ENCODE peak calls at places on chromosomes 6 and 20, in ten cellular contexts. Y is heart left ventricle, R is fibroblast of mammary gland, T is choroid plexus epithelial cell, A is tibial nerve, I is sigmoid colon, G is lung, J is endodermal cell, P is mammary epithelial cell, K is HFF-Myc. Q is an unnamed sample.

GRCh38 chr20:23659989-23660837 is 22.5 kb upstream of the CST3 start:
- DNase-seq in Y (no peak), R (peak), T (peak), A (no peak), I (peak), G (no peak), J (peak), P (no peak), K (no peak), Q (no peak)

GRCh38 chr6:44431118-44431725 is 43.7 kb downstream of the CDC5L start:
- DNase-seq in Y (no peak), R (peak), T (peak), A (no peak), I (no peak), G (peak), J (peak), P (peak), K (peak), Q (no peak)

GRCh38 chr6:106473807-106474206 is 113.3 kb downstream of the CRYBG1 start:
- DNase-seq in Y (no peak), R (peak), T (peak), A (no peak), I (no peak), G (no peak), J (no peak), P (peak), K (no peak), Q (no peak)

GRCh38 chr6:104326173-104327001 is 533.3 kb downstream of the HACE1 start:
- DNase-seq in Y (no peak), R (peak), T (peak), A (no peak), I (no peak), G (no peak), J (peak), P (peak), K (no peak), Q (no peak)

GRCh38 chr20:18679020-18679419 is 91.2 kb downstream of the DTD1 start:
- DNase-seq in Y (no peak), R (peak), T (peak), A (no peak), I (no peak), G (no peak), J (no peak), P (peak), K (peak), Q (no peak)

GRCh38 chr20:25246182-25246943 is 1.5 kb upstream of the PYGB start:
- DNase-seq in Y (no peak), R (peak), T (no peak), A (no peak), I (no peak), G (no peak), J (peak), P (no peak), K (no peak), Q (no peak)

GRCh38 chr6:3022765-3023662 is 23.3 kb downstream of the NQO2 start:
- DNase-seq in Y (no peak), R (peak), T (no peak), A (no peak), I (no peak), G (no peak), J (no peak), P (peak), K (no peak), Q (no peak)

GRCh38 chr20:4483961-4484360 is 237.7 kb upstream of the PRND start:
- DNase-seq in Y (no peak), R (no peak), T (no peak), A (no peak), I (no peak), G (no peak), J (no peak), P (no peak), K (no peak), Q (no peak)

GRCh38 chr6:38067263-38067980 is 247.9 kb downstream of the ZFAND3 start:
- DNase-seq in Y (no peak), R (no peak), T (no peak), A (no peak), I (no peak), G (no peak), J (no peak), P (no peak), K (no peak), Q (no peak)

GRCh38 chr6:140816696-140817095 is 1316.0 kb upstream of the GJE1 start:
- DNase-seq in Y (no peak), R (no peak), T (no peak), A (no peak), I (no peak), G (no peak), J (no peak), P (no peak), K (no peak), Q (peak)

GRCh38 chr20:50855498-50856474 is 60.9 kb downstream of the BCAS4 start:
- DNase-seq in Y (no peak), R (peak), T (no peak), A (no peak), I (no peak), G (no peak), J (peak), P (peak), K (no peak), Q (peak)

GRCh38 chr6:14799928-14800327 is 445.9 kb upstream of the JARID2 start:
- DNase-seq in Y (no peak), R (peak), T (peak), A (no peak), I (peak), G (peak), J (peak), P (peak), K (no peak), Q (peak)

GRCh38 chr6:25050356-25050755 is 114.6 kb upstream of the RIPOR2 start:
- DNase-seq in Y (no peak), R (peak), T (peak), A (no peak), I (no peak), G (no peak), J (no peak), P (peak), K (peak), Q (peak)

GRCh38 chr20:8389381-8390368 is 257.6 kb downstream of the PLCB1 start:
- DNase-seq in Y (no peak), R (peak), T (peak), A (no peak), I (no peak), G (no peak), J (no peak), P (peak), K (peak), Q (no peak)

GRCh38 chr6:14280006-14280510 is 162.5 kb downstream of the CD83 start:
- DNase-seq in Y (no peak), R (no peak), T (no peak), A (no peak), I (no peak), G (no peak), J (peak), P (no peak), K (no peak), Q (no peak)

GRCh38 chr6:5497896-5498578 is 236.7 kb downstream of the FARS2 start:
- DNase-seq in Y (no peak), R (peak), T (peak), A (no peak), I (no peak), G (no peak), J (no peak), P (no peak), K (no peak), Q (no peak)

GRCh38 chr6:44062771-44063560 is 64.3 kb downstream of the MRPL14 start:
- DNase-seq in Y (no peak), R (peak), T (no peak), A (no peak), I (no peak), G (no peak), J (peak), P (peak), K (no peak), Q (no peak)

GRCh38 chr20:57686931-57687652 is 22.7 kb downstream of the PMEPA1 start:
- DNase-seq in Y (no peak), R (no peak), T (no peak), A (no peak), I (no peak), G (no peak), J (no peak), P (peak), K (no peak), Q (no peak)

GRCh38 chr6:134247271-134247833 is 70.6 kb downstream of the SGK1 start:
- DNase-seq in Y (no peak), R (no peak), T (no peak), A (no peak), I (no peak), G (no peak), J (no peak), P (peak), K (no peak), Q (no peak)

GRCh38 chr6:23308166-23308565 is 738.8 kb downstream of the HDGFL1 start:
- DNase-seq in Y (no peak), R (no peak), T (no peak), A (no peak), I (no peak), G (no peak), J (no peak), P (peak), K (no peak), Q (no peak)

GRCh38 chr6:1736346-1737105 is 126.8 kb downstream of the FOXC1 start:
- DNase-seq in Y (no peak), R (no peak), T (no peak), A (no peak), I (no peak), G (no peak), J (no peak), P (no peak), K (no peak), Q (no peak)

GRCh38 chr6:73722318-73723060 is 26.5 kb downstream of the CD109 start:
- DNase-seq in Y (no peak), R (peak), T (peak), A (no peak), I (no peak), G (no peak), J (no peak), P (peak), K (peak), Q (peak)

GRCh38 chr6:128358111-128358780 is 162.2 kb downstream of the PTPRK start:
- DNase-seq in Y (no peak), R (no peak), T (no peak), A (no peak), I (no peak), G (no peak), J (no peak), P (peak), K (no peak), Q (no peak)

GRCh38 chr6:170210026-170210390 is 80.9 kb downstream of the DLL1 start:
- DNase-seq in Y (no peak), R (no peak), T (no peak), A (no peak), I (peak), G (peak), J (peak), P (no peak), K (no peak), Q (no peak)

GRCh38 chr20:258269-258858 is 840 bp downstream of the DEFB132 start:
- DNase-seq in Y (no peak), R (no peak), T (no peak), A (no peak), I (no peak), G (peak), J (no peak), P (no peak), K (no peak), Q (no peak)

DNA sequence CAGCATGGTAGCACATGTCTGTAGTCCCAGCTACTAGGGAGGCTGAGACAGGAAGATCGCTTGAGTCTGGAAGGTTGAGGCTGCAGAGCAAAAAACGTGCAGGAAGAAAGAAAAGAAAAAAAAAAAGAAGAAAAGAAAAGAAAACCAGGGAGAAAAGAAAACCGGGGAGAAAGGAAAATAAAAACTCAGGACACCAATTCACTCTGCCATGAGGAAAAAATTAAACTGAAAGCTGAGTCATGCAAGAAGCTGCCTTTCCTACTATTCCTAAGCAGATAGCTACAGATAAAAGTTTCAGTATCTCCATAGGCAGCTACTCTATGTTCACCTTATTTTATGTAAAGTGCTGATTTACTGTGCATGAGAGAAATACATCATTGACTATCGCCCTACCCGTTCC is 10.5 kb downstream of the PTGIS start:
- DNase-seq in Y (no peak), R (peak), T (no peak), A (no peak), I (no peak), G (no peak), J (peak), P (no peak), K (no peak), Q (no peak)
- H3K4me3 ChIP-seq in Y (peak), R (no peak), T (no peak), A (no peak), I (no peak), G (no peak), J (no peak), P (no peak), K (no peak), Q (no peak)

DNA sequence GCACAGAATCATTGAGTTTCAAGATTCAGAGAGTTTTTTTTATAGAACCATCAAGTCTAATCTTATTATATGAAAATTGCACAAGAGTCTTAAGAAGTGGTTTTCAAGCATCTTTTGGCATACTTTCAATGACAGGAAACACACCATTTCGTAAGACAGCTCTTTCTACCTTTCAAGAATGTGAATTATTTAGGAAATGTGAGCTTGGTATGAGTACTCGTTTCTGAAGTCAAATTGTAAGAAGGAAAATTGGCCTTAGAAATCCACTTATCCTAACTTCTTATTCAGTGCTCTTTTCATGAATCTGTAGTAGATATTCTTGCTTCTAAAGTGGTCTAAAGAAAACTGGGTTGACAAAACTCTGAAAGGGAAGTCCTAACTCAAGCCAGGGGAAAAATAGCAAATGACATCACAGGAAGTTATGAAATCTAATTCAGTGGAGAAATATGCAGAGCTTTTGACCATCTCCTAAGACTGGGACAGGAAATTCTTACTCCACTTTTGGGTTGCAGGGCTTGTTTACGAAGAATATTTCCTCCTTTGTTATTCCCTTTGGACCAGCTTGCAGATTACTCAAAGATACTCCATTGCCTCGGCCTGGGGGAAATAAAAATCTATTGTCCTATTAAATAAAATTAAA is 38.4 kb upstream of the OGFRL1 start:
- DNase-seq in Y (no peak), R (peak), T (peak), A (no peak), I (no peak), G (no peak), J (no peak), P (peak), K (peak), Q (no peak)
- H3K4me3 ChIP-seq in Y (no peak), R (no peak), T (no peak), A (no peak), I (no peak), G (no peak), J (no peak), P (no peak), K (no peak), Q (no peak)

GRCh38 chr20:15122613-15123012 is 785.2 kb upstream of the FLRT3 start:
- DNase-seq in Y (no peak), R (no peak), T (no peak), A (no peak), I (no peak), G (no peak), J (no peak), P (no peak), K (no peak), Q (no peak)
- H3K4me3 ChIP-seq in Y (no peak), R (no peak), T (no peak), A (no peak), I (no peak), G (no peak), J (no peak), P (no peak), K (no peak), Q (no peak)

DNA sequence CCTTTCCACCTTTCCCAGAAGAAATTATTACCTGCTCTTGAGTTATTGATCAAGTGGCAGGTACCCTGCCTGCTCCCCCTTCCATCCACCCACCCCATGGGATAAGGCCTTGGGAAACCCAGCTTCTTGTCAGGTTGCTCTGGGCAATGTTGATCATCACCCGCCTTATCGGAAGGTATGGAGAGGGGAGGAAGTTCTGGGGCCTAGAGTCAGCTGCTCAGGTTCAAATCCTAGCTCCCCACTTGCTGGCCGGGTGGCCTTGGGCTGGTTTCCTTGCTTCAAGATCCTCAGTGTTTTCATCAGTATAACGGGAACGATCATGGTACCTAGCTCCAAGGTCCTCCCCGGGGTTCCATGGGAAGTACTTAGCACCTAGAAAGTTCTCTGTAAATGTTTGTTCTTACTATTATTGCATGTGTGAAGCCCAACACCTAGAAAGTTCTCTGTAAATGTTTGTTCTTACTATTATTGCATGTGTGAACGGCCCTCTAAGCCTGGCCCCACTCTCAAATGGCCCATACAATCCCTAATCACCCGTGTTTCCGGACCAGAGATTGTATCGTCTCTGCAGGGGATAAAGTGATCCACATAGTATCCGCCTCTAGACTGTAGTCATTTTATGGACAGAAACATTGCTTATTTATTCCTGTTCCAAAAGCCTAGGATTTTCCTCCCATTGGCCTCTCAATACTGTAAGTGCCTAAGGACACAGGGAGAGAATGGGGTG is 1.1 kb upstream of the PREX1 start:
- DNase-seq in Y (no peak), R (no peak), T (no peak), A (no peak), I (no peak), G (no peak), J (peak), P (no peak), K (no peak), Q (no peak)
- H3K4me3 ChIP-seq in Y (peak), R (no peak), T (peak), A (peak), I (peak), G (no peak), J (peak), P (no peak), K (peak), Q (peak)

Q was measured in kidney epithelial cell.